ENCODE peak calls at places on chromosomes 1 and 21, in ten cellular contexts. One of them, this sample, is unnamed.

GRCh38 chr1:67766117-67766978 is 66.9 kb downstream of the GNG12 start:
- DNase-seq in fibroblast of lung: peak; percentile 82
- DNase-seq in IMR-90: peak; percentile 94
- DNase-seq in GM12878: no peak
- DNase-seq in trophoblast cell: peak; percentile 40
- DNase-seq in mammary epithelial cell: peak; percentile 70
- DNase-seq in GM23248: peak; percentile 98
- DNase-seq in endodermal cell: peak; percentile 70
- DNase-seq in H9: no peak
- DNase-seq in astrocyte: peak; percentile 92
- DNase-seq in this sample: no peak

GRCh38 chr1:15174615-15174983 is 21.1 kb downstream of the TMEM51 start:
- DNase-seq in IMR-90: no peak
- DNase-seq in GM12878: no peak
- DNase-seq in endodermal cell: no peak
- DNase-seq in H9: no peak
- DNase-seq in astrocyte: no peak
- DNase-seq in fibroblast of lung: no peak
- DNase-seq in trophoblast cell: no peak
- DNase-seq in mammary epithelial cell: no peak
- DNase-seq in GM23248: no peak
- DNase-seq in this sample: no peak

GRCh38 chr1:204961765-204962419 is 81.1 kb upstream of the CNTN2 start:
- DNase-seq in H9: no peak
- DNase-seq in IMR-90: no peak
- DNase-seq in fibroblast of lung: no peak
- DNase-seq in GM12878: no peak
- DNase-seq in mammary epithelial cell: no peak
- DNase-seq in astrocyte: no peak
- DNase-seq in endodermal cell: no peak
- DNase-seq in trophoblast cell: no peak
- DNase-seq in GM23248: peak; percentile 9
- DNase-seq in this sample: no peak

GRCh38 chr1:162854245-162854860 is 6.6 kb downstream of the CCDC190 start:
- DNase-seq in fibroblast of lung: peak; percentile 84
- DNase-seq in IMR-90: peak; percentile 82
- DNase-seq in astrocyte: peak; percentile 73
- DNase-seq in H9: peak; percentile 45
- DNase-seq in GM23248: peak; percentile 81
- DNase-seq in endodermal cell: peak; percentile 81
- DNase-seq in mammary epithelial cell: peak; percentile 58
- DNase-seq in GM12878: no peak
- DNase-seq in trophoblast cell: peak; percentile 26
- DNase-seq in this sample: no peak

GRCh38 chr1:152645146-152645545 is 18.0 kb upstream of the LCE2D start:
- DNase-seq in trophoblast cell: no peak
- DNase-seq in H9: no peak
- DNase-seq in mammary epithelial cell: no peak
- DNase-seq in GM23248: no peak
- DNase-seq in GM12878: no peak
- DNase-seq in fibroblast of lung: no peak
- DNase-seq in astrocyte: no peak
- DNase-seq in IMR-90: no peak
- DNase-seq in endodermal cell: no peak
- DNase-seq in this sample: no peak

GRCh38 chr1:6519935-6520621 is 28.6 kb upstream of the PLEKHG5 start:
- DNase-seq in mammary epithelial cell: peak; percentile 83
- DNase-seq in IMR-90: peak; percentile 80
- DNase-seq in astrocyte: peak; percentile 77
- DNase-seq in GM12878: no peak
- DNase-seq in GM23248: peak; percentile 91
- DNase-seq in H9: peak; percentile 95
- DNase-seq in endodermal cell: peak; percentile 91
- DNase-seq in fibroblast of lung: peak; percentile 75
- DNase-seq in trophoblast cell: peak; percentile 72
- DNase-seq in this sample: peak; percentile 88

GRCh38 chr1:243397613-243398321 is 141.9 kb downstream of the SDCCAG8 start:
- DNase-seq in fibroblast of lung: no peak
- DNase-seq in astrocyte: no peak
- DNase-seq in IMR-90: no peak
- DNase-seq in mammary epithelial cell: no peak
- DNase-seq in trophoblast cell: no peak
- DNase-seq in H9: no peak
- DNase-seq in GM23248: no peak
- DNase-seq in GM12878: no peak
- DNase-seq in endodermal cell: no peak
- DNase-seq in this sample: no peak

GRCh38 chr1:113972954-113973353 is 6.3 kb upstream of the OLFML3 start:
- DNase-seq in H9: no peak
- DNase-seq in GM12878: no peak
- DNase-seq in endodermal cell: no peak
- DNase-seq in mammary epithelial cell: no peak
- DNase-seq in trophoblast cell: no peak
- DNase-seq in GM23248: no peak
- DNase-seq in IMR-90: no peak
- DNase-seq in astrocyte: no peak
- DNase-seq in fibroblast of lung: no peak
- DNase-seq in this sample: no peak

GRCh38 chr1:193558491-193559028 is 372.1 kb upstream of the B3GALT2 start:
- DNase-seq in trophoblast cell: no peak
- DNase-seq in astrocyte: peak; percentile 89
- DNase-seq in endodermal cell: no peak
- DNase-seq in GM12878: no peak
- DNase-seq in IMR-90: peak; percentile 91
- DNase-seq in mammary epithelial cell: peak; percentile 55
- DNase-seq in H9: no peak
- DNase-seq in GM23248: peak; percentile 56
- DNase-seq in fibroblast of lung: peak; percentile 97
- DNase-seq in this sample: no peak

GRCh38 chr1:87045757-87046422 is 131.5 kb downstream of the HS2ST1 start:
- DNase-seq in trophoblast cell: no peak
- DNase-seq in astrocyte: peak; percentile 55
- DNase-seq in IMR-90: peak; percentile 59
- DNase-seq in mammary epithelial cell: peak; percentile 29
- DNase-seq in GM12878: no peak
- DNase-seq in endodermal cell: no peak
- DNase-seq in GM23248: peak; percentile 6
- DNase-seq in H9: no peak
- DNase-seq in fibroblast of lung: no peak
- DNase-seq in this sample: no peak

GRCh38 chr1:11792106-11792505 is 13.7 kb downstream of the MTHFR start:
- DNase-seq in GM23248: no peak
- DNase-seq in trophoblast cell: no peak
- DNase-seq in endodermal cell: no peak
- DNase-seq in IMR-90: no peak
- DNase-seq in astrocyte: no peak
- DNase-seq in GM12878: no peak
- DNase-seq in H9: no peak
- DNase-seq in mammary epithelial cell: no peak
- DNase-seq in fibroblast of lung: no peak
- DNase-seq in this sample: peak; percentile 63

GRCh38 chr1:220398238-220398637 is 126.0 kb upstream of the RAB3GAP2 start:
- DNase-seq in IMR-90: no peak
- DNase-seq in GM23248: no peak
- DNase-seq in GM12878: no peak
- DNase-seq in fibroblast of lung: no peak
- DNase-seq in trophoblast cell: no peak
- DNase-seq in endodermal cell: no peak
- DNase-seq in mammary epithelial cell: no peak
- DNase-seq in astrocyte: no peak
- DNase-seq in H9: no peak
- DNase-seq in this sample: no peak

GRCh38 chr21:46394819-46395152 is 63.9 kb upstream of the DIP2A start:
- DNase-seq in GM23248: no peak
- DNase-seq in H9: no peak
- DNase-seq in fibroblast of lung: no peak
- DNase-seq in GM12878: no peak
- DNase-seq in trophoblast cell: no peak
- DNase-seq in endodermal cell: no peak
- DNase-seq in astrocyte: no peak
- DNase-seq in IMR-90: no peak
- DNase-seq in mammary epithelial cell: no peak
- DNase-seq in this sample: no peak

GRCh38 chr21:16070207-16070651 is 340.4 kb downstream of the USP25 start:
- DNase-seq in fibroblast of lung: no peak
- DNase-seq in GM23248: peak; percentile 55
- DNase-seq in H9: no peak
- DNase-seq in endodermal cell: no peak
- DNase-seq in IMR-90: no peak
- DNase-seq in mammary epithelial cell: no peak
- DNase-seq in GM12878: no peak
- DNase-seq in trophoblast cell: no peak
- DNase-seq in astrocyte: peak; percentile 75
- DNase-seq in this sample: no peak

GRCh38 chr1:65176571-65176970 is 28.6 kb downstream of the AK4 start:
- DNase-seq in endodermal cell: no peak
- DNase-seq in H9: no peak
- DNase-seq in fibroblast of lung: no peak
- DNase-seq in GM12878: no peak
- DNase-seq in trophoblast cell: no peak
- DNase-seq in IMR-90: no peak
- DNase-seq in astrocyte: no peak
- DNase-seq in GM23248: no peak
- DNase-seq in mammary epithelial cell: no peak
- DNase-seq in this sample: no peak
- H3K27ac ChIP-seq in endodermal cell: no peak overlapping the region
- H3K27ac ChIP-seq in H9: no peak overlapping the region
- H3K27ac ChIP-seq in fibroblast of lung: no peak overlapping the region
- H3K27ac ChIP-seq in GM12878: no peak overlapping the region
- H3K27ac ChIP-seq in trophoblast cell: no peak overlapping the region
- H3K27ac ChIP-seq in IMR-90: no peak overlapping the region
- H3K27ac ChIP-seq in astrocyte: no peak overlapping the region
- H3K27ac ChIP-seq in GM23248: no peak overlapping the region
- H3K27ac ChIP-seq in mammary epithelial cell: no peak overlapping the region
- H3K27ac ChIP-seq in this sample: no peak overlapping the region

GRCh38 chr1:42962641-42963377 is 4.1 kb upstream of the SLC2A1 start:
- DNase-seq in trophoblast cell: peak; percentile 56
- DNase-seq in mammary epithelial cell: peak; percentile 70
- DNase-seq in fibroblast of lung: peak; percentile 76
- DNase-seq in astrocyte: peak; percentile 57
- DNase-seq in GM12878: no peak
- DNase-seq in H9: peak; percentile 96
- DNase-seq in endodermal cell: peak; percentile 92
- DNase-seq in IMR-90: peak; percentile 73
- DNase-seq in GM23248: peak; percentile 67
- DNase-seq in this sample: peak; percentile 92
- H3K9ac ChIP-seq in trophoblast cell: no peak overlapping the region
- H3K9ac ChIP-seq in mammary epithelial cell: no peak overlapping the region
- H3K9ac ChIP-seq in fibroblast of lung: no peak overlapping the region
- H3K9ac ChIP-seq in astrocyte: peak overlapping the region; percentile 71
- H3K9ac ChIP-seq in GM12878: no peak overlapping the region
- H3K9ac ChIP-seq in H9: peak overlapping the region; percentile 33
- H3K9ac ChIP-seq in endodermal cell: no peak overlapping the region
- H3K9ac ChIP-seq in IMR-90: peak overlapping the region; percentile 80
- H3K9ac ChIP-seq in GM23248: peak overlapping the region; percentile 32
- H3K9ac ChIP-seq in this sample: no peak overlapping the region

DNA sequence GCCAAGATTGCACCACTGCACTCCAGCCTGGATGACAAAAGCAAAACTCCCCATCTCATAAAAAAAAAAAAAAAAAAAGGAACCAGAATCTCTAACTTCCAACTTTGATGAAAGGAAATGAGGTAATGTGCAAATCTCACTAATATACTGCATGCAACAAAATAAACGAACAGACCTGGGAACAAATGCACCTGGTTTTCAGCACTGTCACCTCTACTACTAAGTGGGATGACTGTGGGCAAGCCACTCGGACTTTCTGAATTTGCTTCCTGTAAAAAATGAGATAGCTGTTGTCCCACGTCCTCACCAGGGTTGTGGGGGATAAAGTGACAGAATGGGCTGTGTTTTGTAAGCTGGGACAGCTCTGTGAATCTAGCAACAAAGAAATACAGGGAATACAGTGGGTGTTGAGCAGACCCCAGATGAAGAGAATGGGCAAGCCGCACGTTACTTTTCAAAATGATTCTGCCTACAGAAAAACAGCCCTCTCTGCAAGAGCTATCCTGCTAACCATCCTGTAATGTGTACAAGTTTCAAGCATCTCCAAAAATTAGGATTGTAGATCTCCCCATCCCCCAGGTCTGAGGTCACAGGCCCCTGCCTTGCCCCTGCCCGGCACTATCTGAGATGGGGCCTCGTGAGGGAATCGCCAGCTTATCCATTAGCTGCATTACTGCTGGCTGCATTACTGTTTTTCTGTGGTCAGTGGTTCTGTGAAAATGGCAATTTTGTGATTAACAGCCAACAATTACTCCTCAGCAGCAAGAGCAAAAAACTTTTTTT is 83.4 kb downstream of the MRPL37 start:
- DNase-seq in H9: no peak
- DNase-seq in astrocyte: no peak
- DNase-seq in GM23248: no peak
- DNase-seq in IMR-90: no peak
- DNase-seq in mammary epithelial cell: no peak
- DNase-seq in endodermal cell: no peak
- DNase-seq in fibroblast of lung: no peak
- DNase-seq in GM12878: no peak
- DNase-seq in trophoblast cell: no peak
- DNase-seq in this sample: peak; percentile 13
- H3K27ac ChIP-seq in H9: no peak overlapping the region
- H3K27ac ChIP-seq in astrocyte: no peak overlapping the region
- H3K27ac ChIP-seq in GM23248: no peak overlapping the region
- H3K27ac ChIP-seq in IMR-90: no peak overlapping the region
- H3K27ac ChIP-seq in mammary epithelial cell: no peak overlapping the region
- H3K27ac ChIP-seq in endodermal cell: no peak overlapping the region
- H3K27ac ChIP-seq in fibroblast of lung: no peak overlapping the region
- H3K27ac ChIP-seq in GM12878: no peak overlapping the region
- H3K27ac ChIP-seq in trophoblast cell: no peak overlapping the region
- H3K27ac ChIP-seq in this sample: no peak overlapping the region

DNA sequence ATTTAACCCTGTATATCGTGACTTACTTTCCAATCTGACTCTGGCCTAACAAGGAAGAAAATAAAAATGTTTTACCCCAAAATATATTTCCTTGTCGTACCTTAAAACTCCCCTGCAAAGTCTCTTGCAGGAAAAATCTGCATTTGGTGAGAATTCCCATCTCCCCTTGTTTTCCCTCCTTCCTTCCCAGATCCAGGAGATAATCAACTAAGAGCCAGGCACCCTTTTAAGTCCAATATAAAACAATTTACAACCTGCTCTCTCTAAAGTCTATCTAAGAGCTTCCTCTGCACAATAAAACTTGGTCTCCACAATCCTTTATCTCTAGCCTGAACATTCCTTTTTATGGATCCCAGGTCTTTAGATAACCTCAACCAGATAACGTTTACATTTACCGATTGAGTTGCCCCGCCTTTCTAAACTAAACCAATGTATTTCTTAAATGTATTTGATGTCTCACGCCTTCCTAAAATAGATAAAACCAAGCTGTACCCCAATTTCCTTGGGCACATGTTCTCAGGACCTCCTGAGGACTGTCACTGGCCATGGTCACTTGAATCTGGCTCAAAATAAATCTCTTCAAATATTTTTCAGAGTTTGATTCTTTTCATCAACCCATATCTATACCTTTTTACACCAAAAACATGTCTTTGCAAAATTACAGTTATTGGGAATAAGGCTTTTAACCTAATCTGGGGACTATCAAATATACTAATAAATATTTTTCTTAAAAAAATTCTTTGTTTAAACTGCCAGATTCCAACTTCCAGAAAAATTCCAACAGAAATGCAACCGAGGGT is 993 bp downstream of the DDX59 start:
- DNase-seq in trophoblast cell: no peak
- DNase-seq in endodermal cell: no peak
- DNase-seq in astrocyte: no peak
- DNase-seq in mammary epithelial cell: no peak
- DNase-seq in GM12878: no peak
- DNase-seq in GM23248: no peak
- DNase-seq in H9: no peak
- DNase-seq in fibroblast of lung: no peak
- DNase-seq in IMR-90: no peak
- DNase-seq in this sample: no peak
- H3K9ac ChIP-seq in trophoblast cell: no peak overlapping the region
- H3K9ac ChIP-seq in endodermal cell: peak overlapping the region; percentile 89
- H3K9ac ChIP-seq in astrocyte: peak overlapping the region; percentile 100
- H3K9ac ChIP-seq in mammary epithelial cell: peak overlapping the region; percentile 91
- H3K9ac ChIP-seq in GM12878: peak overlapping the region; percentile 98
- H3K9ac ChIP-seq in GM23248: peak overlapping the region; percentile 99
- H3K9ac ChIP-seq in H9: no peak overlapping the region
- H3K9ac ChIP-seq in fibroblast of lung: peak overlapping the region; percentile 45
- H3K9ac ChIP-seq in IMR-90: peak overlapping the region; percentile 57
- H3K9ac ChIP-seq in this sample: peak overlapping the region; percentile 14

This sample was measured in kidney.